ENCODE peak calls at places on chromosome 4, in six cellular contexts. One of them, this sample, is unnamed. For H3K4me1, the result is how much of the 10 kb centered on the place peaks cover.

GRCh38 chr4:138953962-138954371 is 61.6 kb upstream of the NOCT start:
- DNase-seq in lower lobe of right lung: no peak
- DNase-seq in kidney: no peak
- DNase-seq in IMR-90: peak
- DNase-seq in right cardiac atrium: peak
- DNase-seq in upper lobe of left lung: no peak
- DNase-seq in this sample: peak

GRCh38 chr4:67250497-67250896 is 294.8 kb downstream of the CENPC start:
- DNase-seq in IMR-90: no peak
- DNase-seq in right cardiac atrium: no peak
- DNase-seq in kidney: no peak
- DNase-seq in upper lobe of left lung: no peak
- DNase-seq in lower lobe of right lung: no peak
- DNase-seq in this sample: no peak

GRCh38 chr4:99471349-99471748 is 36.2 kb upstream of the ADH7 start:
- DNase-seq in upper lobe of left lung: no peak
- DNase-seq in IMR-90: no peak
- DNase-seq in lower lobe of right lung: no peak
- DNase-seq in right cardiac atrium: no peak
- DNase-seq in kidney: no peak
- DNase-seq in this sample: no peak

GRCh38 chr4:166034965-166035364 is 161.9 kb downstream of the TLL1 start:
- DNase-seq in upper lobe of left lung: no peak
- DNase-seq in lower lobe of right lung: no peak
- DNase-seq in right cardiac atrium: no peak
- DNase-seq in kidney: no peak
- DNase-seq in IMR-90: no peak
- DNase-seq in this sample: no peak

GRCh38 chr4:153418581-153418980 is 47.6 kb upstream of the TMEM131L start:
- DNase-seq in IMR-90: peak
- DNase-seq in right cardiac atrium: no peak
- DNase-seq in upper lobe of left lung: no peak
- DNase-seq in kidney: no peak
- DNase-seq in lower lobe of right lung: no peak
- DNase-seq in this sample: no peak

GRCh38 chr4:85968945-85969830 is 390.7 kb downstream of the MAPK10 start:
- DNase-seq in right cardiac atrium: no peak
- DNase-seq in IMR-90: peak
- DNase-seq in kidney: no peak
- DNase-seq in upper lobe of left lung: no peak
- DNase-seq in lower lobe of right lung: no peak
- DNase-seq in this sample: no peak

GRCh38 chr4:99655315-99656081 is 2.1 kb downstream of the C4orf54 start:
- DNase-seq in right cardiac atrium: peak
- DNase-seq in IMR-90: peak
- DNase-seq in lower lobe of right lung: no peak
- DNase-seq in kidney: no peak
- DNase-seq in upper lobe of left lung: no peak
- DNase-seq in this sample: no peak

GRCh38 chr4:145954924-145955339 is 16.3 kb upstream of the ZNF827 start:
- DNase-seq in kidney: no peak
- DNase-seq in IMR-90: peak
- DNase-seq in right cardiac atrium: no peak
- DNase-seq in lower lobe of right lung: no peak
- DNase-seq in upper lobe of left lung: no peak
- DNase-seq in this sample: no peak

GRCh38 chr4:112509243-112510190 is 6.5 kb downstream of the NEUROG2 start:
- DNase-seq in right cardiac atrium: no peak
- DNase-seq in IMR-90: peak
- DNase-seq in lower lobe of right lung: no peak
- DNase-seq in upper lobe of left lung: peak
- DNase-seq in kidney: no peak
- DNase-seq in this sample: no peak

GRCh38 chr4:122819708-122820449 is 6.8 kb upstream of the FGF2 start:
- DNase-seq in lower lobe of right lung: no peak
- DNase-seq in right cardiac atrium: no peak
- DNase-seq in IMR-90: peak
- DNase-seq in upper lobe of left lung: no peak
- DNase-seq in kidney: no peak
- DNase-seq in this sample: no peak

GRCh38 chr4:184284336-184284690 is 66.6 kb upstream of the ENPP6 start:
- DNase-seq in upper lobe of left lung: no peak
- DNase-seq in lower lobe of right lung: no peak
- DNase-seq in kidney: no peak
- DNase-seq in right cardiac atrium: no peak
- DNase-seq in IMR-90: no peak
- DNase-seq in this sample: no peak
- H3K4me1 ChIP-seq in upper lobe of left lung: under half
- H3K4me1 ChIP-seq in lower lobe of right lung: half or more
- H3K4me1 ChIP-seq in kidney: under half
- H3K4me1 ChIP-seq in right cardiac atrium: under half
- H3K4me1 ChIP-seq in IMR-90: under half
- H3K4me1 ChIP-seq in this sample: under half

GRCh38 chr4:38667005-38667771 is 3.2 kb downstream of the KLF3 start:
- DNase-seq in right cardiac atrium: peak
- DNase-seq in IMR-90: peak
- DNase-seq in kidney: peak
- DNase-seq in upper lobe of left lung: no peak
- DNase-seq in lower lobe of right lung: peak
- DNase-seq in this sample: peak
- H3K4me1 ChIP-seq in right cardiac atrium: under half
- H3K4me1 ChIP-seq in IMR-90: under half
- H3K4me1 ChIP-seq in kidney: half or more
- H3K4me1 ChIP-seq in upper lobe of left lung: half or more
- H3K4me1 ChIP-seq in lower lobe of right lung: half or more
- H3K4me1 ChIP-seq in this sample: half or more

GRCh38 chr4:168633071-168633470 is 136.2 kb downstream of the PALLD start:
- DNase-seq in kidney: no peak
- DNase-seq in upper lobe of left lung: no peak
- DNase-seq in IMR-90: no peak
- DNase-seq in lower lobe of right lung: no peak
- DNase-seq in right cardiac atrium: no peak
- DNase-seq in this sample: no peak

GRCh38 chr4:168632246-168632832 is 135.5 kb downstream of the PALLD start:
- DNase-seq in right cardiac atrium: no peak
- DNase-seq in upper lobe of left lung: no peak
- DNase-seq in kidney: no peak
- DNase-seq in lower lobe of right lung: no peak
- DNase-seq in IMR-90: no peak
- DNase-seq in this sample: no peak

GRCh38 chr4:168636040-168636439 is 139.2 kb downstream of the PALLD start:
- DNase-seq in kidney: no peak
- DNase-seq in lower lobe of right lung: no peak
- DNase-seq in IMR-90: no peak
- DNase-seq in upper lobe of left lung: no peak
- DNase-seq in right cardiac atrium: no peak
- DNase-seq in this sample: no peak

GRCh38 chr4:168633474-168633873 is 136.6 kb downstream of the PALLD start:
- DNase-seq in IMR-90: no peak
- DNase-seq in right cardiac atrium: no peak
- DNase-seq in lower lobe of right lung: no peak
- DNase-seq in upper lobe of left lung: no peak
- DNase-seq in kidney: no peak
- DNase-seq in this sample: no peak

DNA sequence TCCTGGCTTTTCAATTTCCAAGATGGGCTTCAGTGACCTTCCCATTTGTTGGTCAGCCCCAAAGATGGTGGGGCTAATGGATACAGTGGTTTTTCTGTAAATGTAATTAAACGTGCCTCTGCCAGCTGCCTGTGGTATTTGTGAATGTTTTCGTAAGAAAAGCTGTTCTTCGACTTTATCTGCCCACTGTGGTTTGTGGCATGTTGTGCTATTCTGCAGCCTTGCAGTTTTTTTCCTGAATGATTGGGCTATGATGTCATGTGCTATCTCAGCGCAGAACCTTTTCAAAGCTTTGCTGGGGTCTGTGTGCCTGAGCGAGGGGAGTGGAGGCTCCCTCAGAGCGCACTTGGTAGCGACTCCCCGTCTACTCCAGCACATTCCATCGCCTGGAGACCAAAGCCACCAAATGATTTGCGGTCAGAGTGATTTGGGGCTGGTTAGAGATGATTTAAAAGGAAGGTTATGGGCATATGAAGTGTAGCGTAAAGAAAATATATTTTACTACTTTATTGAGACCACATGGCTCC is 137.5 kb downstream of the PALLD start:
- DNase-seq in kidney: no peak
- DNase-seq in lower lobe of right lung: no peak
- DNase-seq in IMR-90: peak
- DNase-seq in right cardiac atrium: no peak
- DNase-seq in upper lobe of left lung: no peak
- DNase-seq in this sample: no peak
- H3K4me1 ChIP-seq in kidney: under half
- H3K4me1 ChIP-seq in lower lobe of right lung: under half
- H3K4me1 ChIP-seq in IMR-90: under half
- H3K4me1 ChIP-seq in right cardiac atrium: under half
- H3K4me1 ChIP-seq in upper lobe of left lung: under half
- H3K4me1 ChIP-seq in this sample: under half

DNA sequence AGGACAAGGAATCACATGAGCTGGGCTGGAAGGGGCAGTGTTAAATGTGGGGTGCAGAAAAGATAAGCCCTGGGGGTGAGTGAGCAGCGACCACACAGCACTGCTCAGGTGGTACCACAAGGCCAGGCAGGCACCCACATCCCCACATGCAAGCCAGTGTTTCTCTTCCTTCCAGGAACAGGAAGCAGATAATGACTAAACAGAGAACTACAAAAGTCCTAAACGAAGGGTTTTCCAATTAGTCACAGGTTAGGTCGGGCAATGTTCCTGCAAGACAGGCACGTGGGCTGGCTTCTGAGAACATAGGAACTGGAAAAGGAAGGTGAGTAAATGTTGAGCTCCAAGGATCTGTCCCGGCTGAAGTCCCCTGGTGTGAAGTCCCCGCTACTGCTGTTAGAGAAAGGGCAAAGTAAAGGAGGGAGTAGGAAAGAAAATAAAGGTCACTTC is 19.5 kb downstream of the RELL1 start:
- DNase-seq in IMR-90: peak
- DNase-seq in lower lobe of right lung: no peak
- DNase-seq in right cardiac atrium: peak
- DNase-seq in upper lobe of left lung: no peak
- DNase-seq in kidney: peak
- DNase-seq in this sample: no peak
- H3K4me1 ChIP-seq in IMR-90: under half
- H3K4me1 ChIP-seq in lower lobe of right lung: half or more
- H3K4me1 ChIP-seq in right cardiac atrium: under half
- H3K4me1 ChIP-seq in upper lobe of left lung: half or more
- H3K4me1 ChIP-seq in kidney: under half
- H3K4me1 ChIP-seq in this sample: half or more

DNA sequence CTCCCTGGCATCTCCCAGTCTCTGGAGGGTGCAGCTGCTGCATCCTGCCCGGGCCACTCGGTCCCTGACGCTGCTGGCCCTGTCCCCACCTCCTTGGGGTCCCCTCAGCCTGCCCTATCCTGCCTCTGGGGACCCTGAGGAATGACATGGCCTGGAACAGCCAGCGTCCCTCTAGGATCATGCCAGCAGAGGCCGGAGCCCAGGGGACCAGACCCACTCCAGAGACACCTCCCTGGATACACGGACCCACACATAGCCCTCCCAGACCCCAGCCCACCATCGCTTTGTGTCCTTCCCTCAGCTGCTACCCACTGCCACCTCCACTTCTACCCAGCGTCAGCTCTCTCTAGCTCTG is 35.5 kb downstream of the CPLX1 start:
- DNase-seq in upper lobe of left lung: no peak
- DNase-seq in kidney: peak
- DNase-seq in IMR-90: no peak
- DNase-seq in lower lobe of right lung: peak
- DNase-seq in right cardiac atrium: no peak
- DNase-seq in this sample: no peak
- H3K4me1 ChIP-seq in upper lobe of left lung: under half
- H3K4me1 ChIP-seq in kidney: under half
- H3K4me1 ChIP-seq in IMR-90: under half
- H3K4me1 ChIP-seq in lower lobe of right lung: under half
- H3K4me1 ChIP-seq in right cardiac atrium: under half
- H3K4me1 ChIP-seq in this sample: half or more